ENCODE peak calls at places on chromosomes 4 and X, in four cellular contexts. One of them, this sample, is unnamed.
A peak's percentile ranks its signal among the peaks of the same experiment; 100 is the strongest.

GRCh38 chr4:10944321-10944720 is 259.8 kb upstream of the CLNK start:
- DNase-seq in fibroblast of lung: no peak
- DNase-seq in GM23248: no peak
- DNase-seq in PC-3: no peak
- DNase-seq in this sample: peak; percentile 89

GRCh38 chr4:186168750-186169149 is 22.6 kb upstream of the CYP4V2 start:
- DNase-seq in fibroblast of lung: no peak
- DNase-seq in GM23248: no peak
- DNase-seq in PC-3: no peak
- DNase-seq in this sample: no peak

GRCh38 chrX:630922-631496 is 418 bp downstream of the SHOX start:
- DNase-seq in fibroblast of lung: no peak
- DNase-seq in GM23248: no peak
- DNase-seq in PC-3: no peak
- DNase-seq in this sample: peak; percentile 43

GRCh38 chr4:73311428-73311827 is 52.8 kb upstream of the ANKRD17 start:
- DNase-seq in fibroblast of lung: peak; percentile 81
- DNase-seq in GM23248: peak; percentile 62
- DNase-seq in PC-3: peak; percentile 84
- DNase-seq in this sample: peak; percentile 11

GRCh38 chr4:38815879-38816782 is 11.5 kb upstream of the TLR1 start:
- DNase-seq in fibroblast of lung: peak; percentile 35
- DNase-seq in GM23248: no peak
- DNase-seq in PC-3: no peak
- DNase-seq in this sample: no peak

GRCh38 chr4:136505020-136505419 is 1027.3 kb downstream of the PCDH18 start:
- DNase-seq in fibroblast of lung: no peak
- DNase-seq in GM23248: no peak
- DNase-seq in PC-3: no peak
- DNase-seq in this sample: peak; percentile 24

GRCh38 chr4:80171251-80171650 is 26.1 kb upstream of the PRDM8 start:
- DNase-seq in fibroblast of lung: no peak
- DNase-seq in GM23248: peak; percentile 92
- DNase-seq in PC-3: no peak
- DNase-seq in this sample: peak; percentile 10

GRCh38 chr4:43560047-43560446 is 667.5 kb downstream of the GRXCR1 start:
- DNase-seq in fibroblast of lung: no peak
- DNase-seq in GM23248: no peak
- DNase-seq in PC-3: no peak
- DNase-seq in this sample: no peak

GRCh38 chrX:1491851-1492349 is 39.2 kb upstream of the ASMTL start:
- DNase-seq in fibroblast of lung: no peak
- DNase-seq in GM23248: peak; percentile 14
- DNase-seq in PC-3: peak; percentile 22
- DNase-seq in this sample: peak; percentile 92

GRCh38 chr4:157221895-157222763 is 1.6 kb downstream of the GRIA2 start:
- DNase-seq in fibroblast of lung: no peak
- DNase-seq in GM23248: peak; percentile 12
- DNase-seq in PC-3: no peak
- DNase-seq in this sample: peak; percentile 78

GRCh38 chrX:65532016-65532415 is 2.6 kb downstream of the LAS1L start:
- DNase-seq in fibroblast of lung: no peak
- DNase-seq in GM23248: no peak
- DNase-seq in PC-3: no peak
- DNase-seq in this sample: peak; percentile 39

GRCh38 chr4:171142639-171143038 is 670.6 kb upstream of the GALNTL6 start:
- DNase-seq in fibroblast of lung: no peak
- DNase-seq in GM23248: no peak
- DNase-seq in PC-3: no peak
- DNase-seq in this sample: no peak

GRCh38 chrX:1609759-1610158 is 5.1 kb upstream of the ASMT start:
- DNase-seq in fibroblast of lung: no peak
- DNase-seq in GM23248: no peak
- DNase-seq in PC-3: no peak
- DNase-seq in this sample: no peak

GRCh38 chr4:188551156-188551555 is 411.9 kb downstream of the TRIML1 start:
- DNase-seq in fibroblast of lung: no peak
- DNase-seq in GM23248: no peak
- DNase-seq in PC-3: no peak
- DNase-seq in this sample: no peak

GRCh38 chr4:26088433-26088928 is 174.5 kb downstream of the SMIM20 start:
- DNase-seq in fibroblast of lung: peak; percentile 35
- DNase-seq in GM23248: peak; percentile 72
- DNase-seq in PC-3: peak; percentile 93
- DNase-seq in this sample: no peak

GRCh38 chr4:76680934-76681333 is 217.0 kb downstream of the SOWAHB start:
- DNase-seq in fibroblast of lung: no peak
- DNase-seq in GM23248: peak; percentile 10
- DNase-seq in PC-3: no peak
- DNase-seq in this sample: peak; percentile 23

GRCh38 chr4:147547314-147548056 is 66.6 kb downstream of the EDNRA start:
- DNase-seq in fibroblast of lung: peak; percentile 88
- DNase-seq in GM23248: peak; percentile 68
- DNase-seq in PC-3: peak; percentile 24
- DNase-seq in this sample: no peak

GRCh38 chr4:4388836-4389575 is 2.1 kb downstream of the NSG1 start:
- DNase-seq in fibroblast of lung: no peak
- DNase-seq in GM23248: no peak
- DNase-seq in PC-3: no peak
- DNase-seq in this sample: no peak

GRCh38 chrX:11481035-11481434 is 184.7 kb downstream of the ARHGAP6 start:
- DNase-seq in fibroblast of lung: no peak
- DNase-seq in GM23248: no peak
- DNase-seq in PC-3: no peak
- DNase-seq in this sample: no peak

GRCh38 chr4:137558951-137559350 is 26.7 kb upstream of the PCDH18 start:
- DNase-seq in fibroblast of lung: peak; percentile 56
- DNase-seq in GM23248: peak; percentile 75
- DNase-seq in PC-3: peak; percentile 52
- DNase-seq in this sample: no peak

GRCh38 chr4:138595731-138596465 is 353.7 kb upstream of the SLC7A11 start:
- DNase-seq in fibroblast of lung: peak; percentile 86
- DNase-seq in GM23248: no peak
- DNase-seq in PC-3: no peak
- DNase-seq in this sample: no peak

GRCh38 chrX:119266364-119266995 is 30.4 kb downstream of the PGRMC1 start:
- DNase-seq in fibroblast of lung: peak; percentile 33
- DNase-seq in GM23248: peak; percentile 49
- DNase-seq in PC-3: peak; percentile 52
- DNase-seq in this sample: peak; percentile 8

DNA sequence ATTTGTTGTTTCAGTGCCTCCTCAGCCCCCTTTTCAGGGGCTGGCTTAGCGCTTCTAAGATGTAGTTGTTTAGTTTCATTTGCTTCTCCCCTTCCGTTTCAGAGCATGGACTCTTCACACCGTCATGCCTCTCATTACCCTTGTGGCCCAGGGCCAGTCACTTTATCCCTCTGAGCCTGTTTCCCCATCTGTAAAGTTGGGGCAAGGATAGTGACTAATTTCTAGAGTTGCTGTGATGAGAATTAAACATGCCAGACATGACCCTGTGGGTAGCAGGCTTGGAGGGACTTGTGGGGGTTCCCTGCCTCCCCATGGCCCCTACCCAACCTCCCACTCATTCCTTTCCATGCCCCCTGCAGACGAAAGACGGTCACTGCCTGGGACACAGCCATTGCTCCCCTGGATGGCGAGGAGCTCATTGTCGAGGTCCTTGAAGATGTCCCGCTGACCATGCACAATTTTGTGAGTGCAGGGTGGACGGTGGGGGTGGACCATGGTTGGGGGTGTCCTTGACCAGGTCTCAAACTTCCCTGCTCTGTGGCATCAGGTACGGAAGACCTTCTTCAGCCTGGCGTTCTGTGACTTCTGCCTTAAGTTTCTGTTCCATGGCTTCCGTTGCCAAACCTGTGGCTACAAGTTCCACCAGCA is 3.6 kb downstream of the ARAF start:
- DNase-seq in fibroblast of lung: no peak
- DNase-seq in GM23248: no peak
- DNase-seq in PC-3: no peak
- DNase-seq in this sample: no peak
- H3K4me2 ChIP-seq in fibroblast of lung: no peak overlapping the region
- H3K4me2 ChIP-seq in GM23248: no peak overlapping the region
- H3K4me2 ChIP-seq in PC-3: no peak overlapping the region
- H3K4me2 ChIP-seq in this sample: no peak overlapping the region

DNA sequence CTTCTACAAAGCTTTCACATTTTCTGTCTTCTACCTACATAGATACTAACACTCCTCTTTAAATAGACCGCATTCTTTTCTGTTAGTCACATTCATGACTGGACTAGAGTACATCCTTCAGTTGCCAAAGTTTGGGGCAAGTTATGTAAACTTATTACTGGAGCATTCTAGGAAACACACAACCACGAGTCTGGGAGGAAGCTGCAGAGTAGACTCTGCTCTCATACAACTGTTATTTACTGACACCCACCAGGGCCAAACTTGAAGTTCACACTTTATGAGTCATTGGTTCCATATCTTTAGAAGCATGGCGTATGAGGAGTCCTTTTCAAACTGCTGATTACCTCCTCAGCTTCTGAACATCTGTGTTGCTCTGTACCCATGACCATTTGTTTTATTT is 87.0 kb downstream of the RNF150 start:
- DNase-seq in fibroblast of lung: peak; percentile 95
- DNase-seq in GM23248: peak; percentile 99
- DNase-seq in PC-3: peak; percentile 60
- DNase-seq in this sample: peak; percentile 9
- H3K4me2 ChIP-seq in fibroblast of lung: peak overlapping the region; percentile 21
- H3K4me2 ChIP-seq in GM23248: peak overlapping the region; percentile 71
- H3K4me2 ChIP-seq in PC-3: no peak overlapping the region
- H3K4me2 ChIP-seq in this sample: no peak overlapping the region

GRCh38 chr4:12583286-12583685 is 900.9 kb downstream of the RAB28 start:
- DNase-seq in fibroblast of lung: no peak
- DNase-seq in GM23248: no peak
- DNase-seq in PC-3: no peak
- DNase-seq in this sample: no peak
- H3K4me2 ChIP-seq in fibroblast of lung: no peak overlapping the region
- H3K4me2 ChIP-seq in GM23248: no peak overlapping the region
- H3K4me2 ChIP-seq in PC-3: no peak overlapping the region
- H3K4me2 ChIP-seq in this sample: no peak overlapping the region

GRCh38 chr4:88533088-88533790 is 9.7 kb upstream of the PYURF start:
- DNase-seq in fibroblast of lung: peak; percentile 50
- DNase-seq in GM23248: peak; percentile 89
- DNase-seq in PC-3: peak; percentile 26
- DNase-seq in this sample: peak; percentile 42

GRCh38 chr4:88528861-88529260 is 5.3 kb upstream of the PYURF start:
- DNase-seq in fibroblast of lung: peak; percentile 42
- DNase-seq in GM23248: peak; percentile 38
- DNase-seq in PC-3: no peak
- DNase-seq in this sample: no peak

GRCh38 chr4:88533937-88534750 is 10.6 kb upstream of the PYURF start:
- DNase-seq in fibroblast of lung: peak; percentile 79
- DNase-seq in GM23248: peak; percentile 98
- DNase-seq in PC-3: peak; percentile 92
- DNase-seq in this sample: peak; percentile 63

GRCh38 chr4:88535090-88535755 is 11.6 kb upstream of the PYURF start:
- DNase-seq in fibroblast of lung: no peak
- DNase-seq in GM23248: no peak
- DNase-seq in PC-3: no peak
- DNase-seq in this sample: no peak

DNA sequence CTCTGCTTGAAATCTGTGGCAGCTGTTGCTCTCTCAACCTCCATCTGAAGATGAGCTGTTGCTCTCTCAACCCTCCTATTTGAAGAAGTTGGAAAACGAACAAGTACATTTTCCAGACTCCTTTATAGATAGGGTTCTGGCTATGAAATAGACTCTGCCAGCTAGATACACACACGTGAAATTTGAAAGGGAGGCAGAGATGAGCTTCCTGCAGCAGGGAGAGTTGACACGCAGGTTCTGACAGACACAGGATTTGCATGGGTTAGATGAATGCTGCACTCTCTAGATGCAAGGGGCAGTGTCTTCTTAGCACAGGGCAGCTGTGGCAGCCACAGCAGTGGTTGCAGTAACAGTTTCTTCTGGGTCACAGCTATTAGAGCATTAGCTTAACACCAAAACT is 8.0 kb upstream of the PYURF start:
- DNase-seq in fibroblast of lung: peak; percentile 8
- DNase-seq in GM23248: peak; percentile 46
- DNase-seq in PC-3: no peak
- DNase-seq in this sample: no peak
- H3K4me2 ChIP-seq in fibroblast of lung: peak overlapping the region; percentile 18
- H3K4me2 ChIP-seq in GM23248: peak overlapping the region; percentile 71
- H3K4me2 ChIP-seq in PC-3: peak overlapping the region; percentile 18
- H3K4me2 ChIP-seq in this sample: no peak overlapping the region

DNA sequence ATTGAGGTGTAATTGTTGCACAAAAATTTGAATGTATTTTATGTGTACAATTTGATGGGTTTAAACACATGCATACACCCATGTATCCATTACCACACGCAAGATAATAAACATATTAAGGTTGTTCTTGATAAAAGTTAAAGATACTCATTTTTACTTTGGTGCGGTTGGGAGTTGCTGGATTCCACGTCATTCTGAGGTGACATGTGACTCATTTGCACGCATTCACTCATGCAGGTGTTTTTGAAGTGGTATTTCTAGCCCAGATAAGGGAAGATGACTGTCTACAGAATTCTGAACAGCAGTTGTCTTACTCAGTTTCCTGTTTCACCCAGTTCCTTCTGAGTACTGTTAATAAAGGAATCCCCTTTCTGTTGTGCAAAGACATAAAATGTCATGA is 142.0 kb downstream of the RTL3 start:
- DNase-seq in fibroblast of lung: no peak
- DNase-seq in GM23248: no peak
- DNase-seq in PC-3: peak; percentile 80
- DNase-seq in this sample: no peak
- H3K4me2 ChIP-seq in fibroblast of lung: no peak overlapping the region
- H3K4me2 ChIP-seq in GM23248: no peak overlapping the region
- H3K4me2 ChIP-seq in PC-3: peak overlapping the region; percentile 16
- H3K4me2 ChIP-seq in this sample: no peak overlapping the region

GRCh38 chr4:47482326-47482725 is 2.7 kb upstream of the ATP10D start:
- DNase-seq in fibroblast of lung: peak; percentile 57
- DNase-seq in GM23248: peak; percentile 82
- DNase-seq in PC-3: peak; percentile 39
- DNase-seq in this sample: no peak
- H3K4me2 ChIP-seq in fibroblast of lung: peak overlapping the region; percentile 27
- H3K4me2 ChIP-seq in GM23248: peak overlapping the region; percentile 23
- H3K4me2 ChIP-seq in PC-3: peak overlapping the region; percentile 26
- H3K4me2 ChIP-seq in this sample: no peak overlapping the region

This sample was measured in mesendoderm.